ENCODE peak calls at places on chromosomes 6 and 20, in four cellular contexts. S is lower leg skin, C is psoas muscle, Y is breast epithelium. P is an unnamed sample.
A peak's percentile ranks its signal among the peaks of the same experiment; 100 is the strongest.

GRCh38 chr6:113995632-113996031 is 24.7 kb upstream of the HDAC2 start:
- DNase-seq in S (no peak), C (peak; percentile 61), Y (no peak), P (no peak)

GRCh38 chr6:80457044-80457933 is 350.8 kb downstream of the BCKDHB start:
- DNase-seq in S (peak; percentile 84), C (peak; percentile 66), Y (peak; percentile 67), P (no peak)

GRCh38 chr6:90135672-90136071 is 161.0 kb downstream of the BACH2 start:
- DNase-seq in S (no peak), C (peak; percentile 40), Y (no peak), P (no peak)

GRCh38 chr6:12318749-12319148 is 28.6 kb downstream of the EDN1 start:
- DNase-seq in S (no peak), C (no peak), Y (no peak), P (no peak)

GRCh38 chr6:52576392-52577021 is 353 bp downstream of the TRAM2 start:
- DNase-seq in S (peak; percentile 94), C (peak; percentile 67), Y (peak; percentile 56), P (no peak)

GRCh38 chr6:9831783-9832182 is 583.1 kb downstream of the TFAP2A start:
- DNase-seq in S (no peak), C (no peak), Y (no peak), P (no peak)

GRCh38 chr6:111825439-111825838 is 47.8 kb downstream of the FYN start:
- DNase-seq in S (no peak), C (no peak), Y (no peak), P (no peak)

GRCh38 chr6:150590448-150590847 is 9.2 kb upstream of the PLEKHG1 start:
- DNase-seq in S (no peak), C (no peak), Y (no peak), P (no peak)

GRCh38 chr6:47438481-47439347 is 38.9 kb upstream of the CD2AP start:
- DNase-seq in S (no peak), C (peak; percentile 15), Y (no peak), P (no peak)

GRCh38 chr6:21754891-21755290 is 161.3 kb downstream of the SOX4 start:
- DNase-seq in S (no peak), C (no peak), Y (no peak), P (no peak)

GRCh38 chr6:44084231-44085014 is 42.8 kb downstream of the MRPL14 start:
- DNase-seq in S (peak; percentile 64), C (peak; percentile 63), Y (no peak), P (no peak)

GRCh38 chr6:155333414-155333813 is 19.1 kb upstream of the TFB1M start:
- DNase-seq in S (no peak), C (no peak), Y (no peak), P (no peak)

GRCh38 chr6:11297376-11297729 is 64.9 kb upstream of the NEDD9 start:
- DNase-seq in S (no peak), C (no peak), Y (no peak), P (no peak)

GRCh38 chr6:170175644-170176620 is 114.9 kb downstream of the DLL1 start:
- DNase-seq in S (peak; percentile 83), C (no peak), Y (peak; percentile 40), P (no peak)

GRCh38 chr6:166058064-166058739 is 109.4 kb downstream of the TBXT start:
- DNase-seq in S (no peak), C (no peak), Y (no peak), P (no peak)

GRCh38 chr20:57540889-57541288 is 15.9 kb upstream of the CTCFL start:
- DNase-seq in S (no peak), C (no peak), Y (no peak), P (no peak)

GRCh38 chr20:37516697-37517370 is 4.2 kb upstream of the NNAT start:
- DNase-seq in S (peak; percentile 43), C (peak; percentile 66), Y (no peak), P (no peak)

GRCh38 chr20:58716476-58717277 is 24.1 kb downstream of the NPEPL1 start:
- DNase-seq in S (peak; percentile 81), C (peak; percentile 10), Y (peak; percentile 43), P (peak; percentile 86)

GRCh38 chr6:90386796-90387390 is 90.2 kb upstream of the BACH2 start:
- DNase-seq in S (no peak), C (peak; percentile 12), Y (no peak), P (no peak)

GRCh38 chr20:1809121-1809520 is 86.1 kb upstream of the SIRPA start:
- DNase-seq in S (peak; percentile 12), C (no peak), Y (no peak), P (no peak)

GRCh38 chr20:22387452-22387851 is 196.9 kb downstream of the FOXA2 start:
- DNase-seq in S (no peak), C (no peak), Y (no peak), P (no peak)

GRCh38 chr20:6502219-6502618 is 265.3 kb upstream of the BMP2 start:
- DNase-seq in S (no peak), C (no peak), Y (no peak), P (no peak)

GRCh38 chr6:53514677-53515076 is 30.2 kb downstream of the GCLC start:
- DNase-seq in S (no peak), C (no peak), Y (no peak), P (no peak)

GRCh38 chr6:139407718-139408222 is 33.3 kb upstream of the CITED2 start:
- DNase-seq in S (no peak), C (no peak), Y (no peak), P (no peak)

GRCh38 chr6:75402296-75402695 is 91.3 kb downstream of the FILIP1 start:
- DNase-seq in S (no peak), C (peak; percentile 32), Y (no peak), P (no peak)

GRCh38 chr6:139429559-139430150 is 55.2 kb upstream of the CITED2 start:
- DNase-seq in S (no peak), C (no peak), Y (no peak), P (no peak)

GRCh38 chr6:7726416-7727149 is 684 bp downstream of the BMP6 start:
- DNase-seq in S (no peak), C (peak; percentile 15), Y (no peak), P (no peak)

GRCh38 chr6:166476061-166476591 is 93.4 kb upstream of the MPC1 start:
- DNase-seq in S (no peak), C (no peak), Y (no peak), P (no peak)

GRCh38 chr6:91804981-91805380 is 1218.1 kb upstream of the MAP3K7 start:
- DNase-seq in S (no peak), C (no peak), Y (no peak), P (no peak)

GRCh38 chr20:35768731-35769664 is 2.8 kb upstream of the PHF20 start:
- DNase-seq in S (peak; percentile 99), C (peak; percentile 99), Y (peak; percentile 96), P (peak; percentile 59)

DNA sequence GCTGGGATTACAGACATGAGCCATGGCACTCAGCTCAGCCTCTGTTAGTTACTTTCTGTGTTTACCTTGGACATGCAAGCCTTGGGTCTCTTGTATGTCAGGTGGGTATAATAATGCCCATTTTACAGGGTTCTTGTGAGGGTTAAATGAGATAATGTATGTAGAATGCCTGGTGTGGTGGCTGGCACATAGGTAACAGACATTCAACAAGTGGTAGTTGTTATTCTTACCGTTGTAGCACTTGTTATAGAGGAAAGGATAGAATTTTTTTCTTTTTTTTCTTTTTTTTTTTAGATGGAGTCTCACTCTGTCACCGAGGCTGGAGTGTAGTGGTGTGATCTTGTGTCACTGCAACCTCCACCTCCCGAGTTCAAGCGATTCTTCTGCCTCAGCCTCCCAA is 8.0 kb upstream of the KIF13A start:
- DNase-seq in S (no peak), C (no peak), Y (no peak), P (no peak)
- TF ChIP-seq CTCF in S (no peak), C (no peak), Y (no peak), P (no peak)

DNA sequence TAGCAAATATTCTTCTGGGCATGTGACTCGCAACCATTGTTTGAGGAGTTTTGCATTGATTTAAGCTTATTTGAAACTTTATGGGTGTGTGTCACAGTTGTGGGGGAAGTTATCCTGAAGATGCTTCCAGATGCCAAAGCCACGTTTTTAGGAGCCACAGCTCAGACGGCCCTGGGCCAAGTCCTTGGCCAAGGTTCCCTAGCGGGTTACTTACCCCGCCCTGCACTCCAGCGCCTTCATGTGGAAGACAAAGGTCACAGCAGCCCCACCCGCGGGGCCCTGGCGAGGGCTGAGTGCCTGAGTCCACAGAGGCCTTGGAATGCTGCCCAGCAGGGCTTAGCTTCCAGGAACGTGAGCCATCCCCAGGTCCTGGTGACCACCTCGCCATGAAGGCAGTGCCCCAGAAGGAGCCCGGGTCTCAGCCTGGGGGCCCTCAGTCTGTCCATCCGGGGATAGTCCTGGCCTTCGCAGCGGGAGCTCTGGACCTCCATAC is 308.3 kb downstream of the CDH4 start:
- DNase-seq in S (no peak), C (no peak), Y (no peak), P (no peak)
- TF ChIP-seq CTCF in S (no peak), C (no peak), Y (no peak), P (no peak)

DNA sequence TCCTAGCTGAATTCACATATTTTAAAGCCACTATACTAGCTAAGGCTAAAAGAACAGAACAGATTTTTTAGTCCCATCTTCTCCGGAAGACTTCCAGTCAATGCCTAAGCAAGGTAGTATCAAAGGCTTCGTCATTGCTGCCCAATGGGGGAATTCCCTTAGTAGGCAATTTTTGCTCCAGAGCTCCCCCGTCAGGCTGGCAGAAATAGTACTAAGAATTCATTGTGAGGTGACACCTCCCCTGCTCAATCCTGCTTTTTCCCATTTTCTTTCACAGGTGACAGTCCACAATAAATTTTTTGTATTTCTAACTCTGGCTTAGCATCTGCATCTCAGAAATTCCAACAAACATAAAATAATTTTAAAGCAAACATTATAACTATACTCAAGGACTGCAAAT is 52.8 kb upstream of the SRSF6 start:
- DNase-seq in S (no peak), C (no peak), Y (no peak), P (no peak)
- TF ChIP-seq CTCF in S (no peak), C (no peak), Y (no peak), P (peak; percentile 25)

GRCh38 chr6:134911532-134911931 is 38.4 kb downstream of the ALDH8A1 start:
- DNase-seq in S (peak; percentile 25), C (no peak), Y (no peak), P (no peak)
- TF ChIP-seq CTCF in S (no peak), C (no peak), Y (no peak), P (no peak)

DNA sequence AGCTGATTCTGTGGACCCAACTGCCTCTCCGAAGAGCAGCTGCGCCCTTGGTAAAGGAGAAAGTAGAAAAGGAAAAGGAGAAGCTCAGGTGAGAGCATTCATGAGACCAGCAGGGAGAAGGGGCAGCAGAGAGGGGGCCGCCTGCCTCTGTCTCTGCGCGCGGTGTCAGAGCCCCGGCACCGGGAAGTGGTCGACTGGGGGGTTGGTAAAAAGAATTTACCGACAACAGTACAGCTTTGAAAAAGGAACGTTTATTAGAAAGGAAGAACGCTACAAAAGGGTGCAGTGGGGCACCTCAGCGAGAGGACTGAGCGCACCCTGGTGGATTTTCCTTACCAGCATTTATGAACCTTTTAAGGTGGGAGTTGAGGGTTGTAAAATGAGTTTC is 61.9 kb downstream of the GPR6 start:
- DNase-seq in S (peak; percentile 78), C (no peak), Y (no peak), P (no peak)
- TF ChIP-seq CTCF in S (no peak), C (no peak), Y (no peak), P (peak; percentile 38)

P was measured in chondrocyte.